ENCODE peak calls at places on chromosomes 3 and 15, in six cellular contexts. One of them, this sample, is unnamed. For H3K4me1, the result is how much of the 10 kb centered on the place peaks cover.

GRCh38 chr15:63043391-63044076 is 987 bp downstream of the TPM1 start:
- DNase-seq in neuronal stem cell: no peak
- DNase-seq in CD8-positive, alpha-beta T cell: no peak
- DNase-seq in cardiac muscle cell: no peak
- DNase-seq in heart left ventricle: no peak
- DNase-seq in IMR-90: no peak
- DNase-seq in this sample: peak

GRCh38 chr3:41277790-41278465 is 78.6 kb downstream of the CTNNB1 start:
- DNase-seq in neuronal stem cell: no peak
- DNase-seq in CD8-positive, alpha-beta T cell: no peak
- DNase-seq in cardiac muscle cell: no peak
- DNase-seq in heart left ventricle: no peak
- DNase-seq in IMR-90: no peak
- DNase-seq in this sample: no peak

GRCh38 chr15:79431636-79432344 is at the start of gene MINAR1:
- DNase-seq in neuronal stem cell: peak
- DNase-seq in CD8-positive, alpha-beta T cell: no peak
- DNase-seq in cardiac muscle cell: peak
- DNase-seq in heart left ventricle: no peak
- DNase-seq in IMR-90: peak
- DNase-seq in this sample: peak

GRCh38 chr3:90015688-90016356 is 908.4 kb downstream of the EPHA3 start:
- DNase-seq in neuronal stem cell: no peak
- DNase-seq in CD8-positive, alpha-beta T cell: no peak
- DNase-seq in cardiac muscle cell: peak
- DNase-seq in heart left ventricle: peak
- DNase-seq in IMR-90: peak
- DNase-seq in this sample: no peak

GRCh38 chr3:53211704-53212702 is 43.8 kb downstream of the TKT start:
- DNase-seq in neuronal stem cell: no peak
- DNase-seq in CD8-positive, alpha-beta T cell: no peak
- DNase-seq in cardiac muscle cell: no peak
- DNase-seq in heart left ventricle: no peak
- DNase-seq in IMR-90: no peak
- DNase-seq in this sample: no peak

GRCh38 chr3:188974856-188975611 is 196.7 kb upstream of the TPRG1 start:
- DNase-seq in neuronal stem cell: no peak
- DNase-seq in CD8-positive, alpha-beta T cell: no peak
- DNase-seq in cardiac muscle cell: peak
- DNase-seq in heart left ventricle: no peak
- DNase-seq in IMR-90: peak
- DNase-seq in this sample: peak

GRCh38 chr3:128082545-128082944 is 30.3 kb downstream of the SEC61A1 start:
- DNase-seq in neuronal stem cell: no peak
- DNase-seq in CD8-positive, alpha-beta T cell: no peak
- DNase-seq in cardiac muscle cell: no peak
- DNase-seq in heart left ventricle: no peak
- DNase-seq in IMR-90: no peak
- DNase-seq in this sample: no peak

GRCh38 chr15:54288049-54288448 is 309.8 kb downstream of the UNC13C start:
- DNase-seq in neuronal stem cell: no peak
- DNase-seq in CD8-positive, alpha-beta T cell: no peak
- DNase-seq in cardiac muscle cell: no peak
- DNase-seq in heart left ventricle: no peak
- DNase-seq in IMR-90: no peak
- DNase-seq in this sample: no peak

GRCh38 chr15:60093273-60094067 is 89.4 kb downstream of the FOXB1 start:
- DNase-seq in neuronal stem cell: no peak
- DNase-seq in CD8-positive, alpha-beta T cell: no peak
- DNase-seq in cardiac muscle cell: no peak
- DNase-seq in heart left ventricle: no peak
- DNase-seq in IMR-90: no peak
- DNase-seq in this sample: no peak

GRCh38 chr3:128800241-128801187 is 74.5 kb downstream of the RAB7A start:
- DNase-seq in neuronal stem cell: no peak
- DNase-seq in CD8-positive, alpha-beta T cell: no peak
- DNase-seq in cardiac muscle cell: no peak
- DNase-seq in heart left ventricle: peak
- DNase-seq in IMR-90: no peak
- DNase-seq in this sample: no peak

GRCh38 chr3:150691414-150692040 is 12.2 kb downstream of the ERICH6 start:
- DNase-seq in neuronal stem cell: no peak
- DNase-seq in CD8-positive, alpha-beta T cell: no peak
- DNase-seq in cardiac muscle cell: no peak
- DNase-seq in heart left ventricle: no peak
- DNase-seq in IMR-90: no peak
- DNase-seq in this sample: no peak

GRCh38 chr3:101066776-101067175 is 73.6 kb upstream of the ABI3BP start:
- DNase-seq in neuronal stem cell: no peak
- DNase-seq in CD8-positive, alpha-beta T cell: no peak
- DNase-seq in cardiac muscle cell: peak
- DNase-seq in heart left ventricle: no peak
- DNase-seq in IMR-90: peak
- DNase-seq in this sample: no peak

GRCh38 chr3:66449411-66449931 is 51.4 kb downstream of the LRIG1 start:
- DNase-seq in neuronal stem cell: no peak
- DNase-seq in CD8-positive, alpha-beta T cell: no peak
- DNase-seq in cardiac muscle cell: peak
- DNase-seq in heart left ventricle: peak
- DNase-seq in IMR-90: no peak
- DNase-seq in this sample: no peak

GRCh38 chr3:29605845-29606244 is 325.0 kb downstream of the RBMS3 start:
- DNase-seq in neuronal stem cell: no peak
- DNase-seq in CD8-positive, alpha-beta T cell: no peak
- DNase-seq in cardiac muscle cell: peak
- DNase-seq in heart left ventricle: no peak
- DNase-seq in IMR-90: peak
- DNase-seq in this sample: no peak

GRCh38 chr15:38883987-38884386 is 319.4 kb upstream of the RASGRP1 start:
- DNase-seq in neuronal stem cell: no peak
- DNase-seq in CD8-positive, alpha-beta T cell: no peak
- DNase-seq in cardiac muscle cell: peak
- DNase-seq in heart left ventricle: no peak
- DNase-seq in IMR-90: peak
- DNase-seq in this sample: no peak

GRCh38 chr3:64048631-64049061 is 25.4 kb upstream of the PSMD6 start:
- DNase-seq in neuronal stem cell: no peak
- DNase-seq in CD8-positive, alpha-beta T cell: no peak
- DNase-seq in cardiac muscle cell: peak
- DNase-seq in heart left ventricle: no peak
- DNase-seq in IMR-90: peak
- DNase-seq in this sample: no peak

GRCh38 chr3:185585523-185585861 is 603 bp upstream of the SENP2 start:
- DNase-seq in neuronal stem cell: no peak
- DNase-seq in CD8-positive, alpha-beta T cell: no peak
- DNase-seq in cardiac muscle cell: no peak
- DNase-seq in heart left ventricle: no peak
- DNase-seq in IMR-90: no peak
- DNase-seq in this sample: no peak

GRCh38 chr15:68300115-68300940 is 22.8 kb downstream of the FEM1B start:
- DNase-seq in neuronal stem cell: no peak
- DNase-seq in CD8-positive, alpha-beta T cell: no peak
- DNase-seq in cardiac muscle cell: no peak
- DNase-seq in heart left ventricle: no peak
- DNase-seq in IMR-90: no peak
- DNase-seq in this sample: no peak

GRCh38 chr3:23712656-23713559 is 92.8 kb upstream of the UBE2E1 start:
- DNase-seq in neuronal stem cell: peak
- DNase-seq in CD8-positive, alpha-beta T cell: no peak
- DNase-seq in cardiac muscle cell: peak
- DNase-seq in heart left ventricle: peak
- DNase-seq in IMR-90: peak
- DNase-seq in this sample: no peak

GRCh38 chr15:92808611-92809063 is 91.5 kb upstream of the CHD2 start:
- DNase-seq in neuronal stem cell: no peak
- DNase-seq in CD8-positive, alpha-beta T cell: no peak
- DNase-seq in cardiac muscle cell: peak
- DNase-seq in heart left ventricle: peak
- DNase-seq in IMR-90: peak
- DNase-seq in this sample: peak

GRCh38 chr3:23079976-23080375 is 123.2 kb upstream of the UBE2E2 start:
- DNase-seq in neuronal stem cell: no peak
- DNase-seq in CD8-positive, alpha-beta T cell: no peak
- DNase-seq in cardiac muscle cell: peak
- DNase-seq in heart left ventricle: no peak
- DNase-seq in IMR-90: no peak
- DNase-seq in this sample: no peak

GRCh38 chr3:52771334-52771681 is 568 bp upstream of the NEK4 start:
- DNase-seq in neuronal stem cell: no peak
- DNase-seq in CD8-positive, alpha-beta T cell: no peak
- DNase-seq in cardiac muscle cell: no peak
- DNase-seq in heart left ventricle: no peak
- DNase-seq in IMR-90: no peak
- DNase-seq in this sample: no peak

GRCh38 chr3:112654979-112655378 is 14.0 kb upstream of the CCDC80 start:
- DNase-seq in neuronal stem cell: no peak
- DNase-seq in CD8-positive, alpha-beta T cell: no peak
- DNase-seq in cardiac muscle cell: peak
- DNase-seq in heart left ventricle: no peak
- DNase-seq in IMR-90: no peak
- DNase-seq in this sample: no peak

GRCh38 chr3:152261329-152261728 is 7.4 kb upstream of the MBNL1 start:
- DNase-seq in neuronal stem cell: peak
- DNase-seq in CD8-positive, alpha-beta T cell: no peak
- DNase-seq in cardiac muscle cell: no peak
- DNase-seq in heart left ventricle: no peak
- DNase-seq in IMR-90: no peak
- DNase-seq in this sample: no peak
- H3K4me1 ChIP-seq in neuronal stem cell: under half
- H3K4me1 ChIP-seq in CD8-positive, alpha-beta T cell: half or more
- H3K4me1 ChIP-seq in cardiac muscle cell: under half
- H3K4me1 ChIP-seq in heart left ventricle: under half
- H3K4me1 ChIP-seq in IMR-90: under half
- H3K4me1 ChIP-seq in this sample: under half

GRCh38 chr3:58073315-58074125 is 65.3 kb downstream of the FLNB start:
- DNase-seq in neuronal stem cell: no peak
- DNase-seq in CD8-positive, alpha-beta T cell: no peak
- DNase-seq in cardiac muscle cell: peak
- DNase-seq in heart left ventricle: no peak
- DNase-seq in IMR-90: no peak
- DNase-seq in this sample: no peak

GRCh38 chr3:58074126-58074715 is 66.0 kb downstream of the FLNB start:
- DNase-seq in neuronal stem cell: no peak
- DNase-seq in CD8-positive, alpha-beta T cell: no peak
- DNase-seq in cardiac muscle cell: no peak
- DNase-seq in heart left ventricle: no peak
- DNase-seq in IMR-90: no peak
- DNase-seq in this sample: no peak

GRCh38 chr3:58068126-58068809 is 60.0 kb downstream of the FLNB start:
- DNase-seq in neuronal stem cell: no peak
- DNase-seq in CD8-positive, alpha-beta T cell: no peak
- DNase-seq in cardiac muscle cell: no peak
- DNase-seq in heart left ventricle: no peak
- DNase-seq in IMR-90: no peak
- DNase-seq in this sample: no peak

GRCh38 chr3:58072046-58072445 is 63.8 kb downstream of the FLNB start:
- DNase-seq in neuronal stem cell: no peak
- DNase-seq in CD8-positive, alpha-beta T cell: no peak
- DNase-seq in cardiac muscle cell: no peak
- DNase-seq in heart left ventricle: no peak
- DNase-seq in IMR-90: peak
- DNase-seq in this sample: no peak

DNA sequence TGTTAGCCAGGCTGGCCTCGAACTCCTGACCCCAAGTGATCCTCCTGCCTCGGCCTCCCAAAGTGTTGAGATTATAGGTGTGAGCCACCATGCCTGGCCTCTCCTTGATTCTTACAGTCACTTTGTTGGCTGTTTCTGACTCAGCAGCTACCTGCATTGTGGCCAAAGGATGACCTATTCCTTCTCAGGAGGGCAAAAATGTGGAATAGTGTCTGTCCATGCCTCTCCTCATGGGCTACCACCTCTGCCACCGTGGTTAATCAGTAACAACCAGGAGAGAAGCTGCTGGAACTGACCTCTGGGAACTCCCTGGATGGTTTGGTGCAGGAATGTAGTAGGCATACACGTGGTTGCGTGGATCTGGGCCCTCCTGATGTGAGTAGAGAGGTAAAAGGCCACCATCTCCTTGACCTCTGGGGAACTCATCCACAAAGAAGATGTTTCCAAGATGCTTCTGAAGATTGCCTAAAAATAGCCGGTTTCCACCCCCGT is 63.3 kb downstream of the FLNB start:
- DNase-seq in neuronal stem cell: no peak
- DNase-seq in CD8-positive, alpha-beta T cell: no peak
- DNase-seq in cardiac muscle cell: no peak
- DNase-seq in heart left ventricle: no peak
- DNase-seq in IMR-90: no peak
- DNase-seq in this sample: no peak
- H3K27ac ChIP-seq in neuronal stem cell: no peak
- H3K27ac ChIP-seq in CD8-positive, alpha-beta T cell: no peak
- H3K27ac ChIP-seq in cardiac muscle cell: no peak
- H3K27ac ChIP-seq in heart left ventricle: no peak
- H3K27ac ChIP-seq in IMR-90: no peak
- H3K27ac ChIP-seq in this sample: peak

DNA sequence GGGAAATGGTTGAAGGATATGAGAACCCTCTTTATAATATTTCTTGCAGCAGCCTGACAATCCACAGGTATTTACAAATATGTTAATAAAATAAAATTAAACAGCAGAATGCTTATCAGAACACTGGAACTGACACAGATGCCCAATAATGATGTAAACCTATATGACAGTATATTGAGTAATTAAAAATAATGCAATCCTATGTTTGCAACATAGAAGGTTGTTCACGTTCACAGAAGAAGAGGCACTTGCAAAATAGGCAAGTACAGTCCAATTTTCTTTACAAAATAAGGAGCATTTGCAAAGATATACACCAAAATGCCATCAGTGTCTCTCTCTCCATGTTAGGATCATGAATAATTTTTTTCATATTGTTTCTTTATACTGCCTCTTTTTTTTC is 397.0 kb upstream of the WNT5A start:
- DNase-seq in neuronal stem cell: no peak
- DNase-seq in CD8-positive, alpha-beta T cell: no peak
- DNase-seq in cardiac muscle cell: no peak
- DNase-seq in heart left ventricle: no peak
- DNase-seq in IMR-90: no peak
- DNase-seq in this sample: no peak
- H3K4me1 ChIP-seq in neuronal stem cell: under half
- H3K4me1 ChIP-seq in CD8-positive, alpha-beta T cell: under half
- H3K4me1 ChIP-seq in cardiac muscle cell: under half
- H3K4me1 ChIP-seq in heart left ventricle: under half
- H3K4me1 ChIP-seq in IMR-90: under half
- H3K4me1 ChIP-seq in this sample: under half

GRCh38 chr15:73986055-73986775 is 5.9 kb downstream of the STOML1 start:
- DNase-seq in neuronal stem cell: no peak
- DNase-seq in CD8-positive, alpha-beta T cell: no peak
- DNase-seq in cardiac muscle cell: peak
- DNase-seq in heart left ventricle: no peak
- DNase-seq in IMR-90: no peak
- DNase-seq in this sample: peak

GRCh38 chr15:73988075-73988969 is 3.8 kb downstream of the STOML1 start:
- DNase-seq in neuronal stem cell: no peak
- DNase-seq in CD8-positive, alpha-beta T cell: no peak
- DNase-seq in cardiac muscle cell: no peak
- DNase-seq in heart left ventricle: no peak
- DNase-seq in IMR-90: peak
- DNase-seq in this sample: peak

GRCh38 chr15:73985101-73985873 is 6.8 kb downstream of the STOML1 start:
- DNase-seq in neuronal stem cell: no peak
- DNase-seq in CD8-positive, alpha-beta T cell: no peak
- DNase-seq in cardiac muscle cell: peak
- DNase-seq in heart left ventricle: no peak
- DNase-seq in IMR-90: peak
- DNase-seq in this sample: no peak

GRCh38 chr15:73987646-73988045 is 4.4 kb downstream of the STOML1 start:
- DNase-seq in neuronal stem cell: no peak
- DNase-seq in CD8-positive, alpha-beta T cell: no peak
- DNase-seq in cardiac muscle cell: peak
- DNase-seq in heart left ventricle: no peak
- DNase-seq in IMR-90: no peak
- DNase-seq in this sample: peak

GRCh38 chr15:73986776-73987056 is 5.4 kb downstream of the STOML1 start:
- DNase-seq in neuronal stem cell: no peak
- DNase-seq in CD8-positive, alpha-beta T cell: no peak
- DNase-seq in cardiac muscle cell: no peak
- DNase-seq in heart left ventricle: no peak
- DNase-seq in IMR-90: no peak
- DNase-seq in this sample: no peak
- H3K27ac ChIP-seq in neuronal stem cell: no peak
- H3K27ac ChIP-seq in CD8-positive, alpha-beta T cell: no peak
- H3K27ac ChIP-seq in cardiac muscle cell: no peak
- H3K27ac ChIP-seq in heart left ventricle: peak
- H3K27ac ChIP-seq in IMR-90: no peak
- H3K27ac ChIP-seq in this sample: no peak